ENCODE peak calls at places on chromosomes 13 and 19, in four cellular contexts. E is mesenchymal stem cell, T is substantia nigra, O is tibial artery. V is an unnamed sample.
A peak's percentile ranks its signal among the peaks of the same experiment; 100 is the strongest.

GRCh38 chr19:48812094-48812929 is 1.5 kb upstream of the BCAT2 start:
- DNase-seq in E (peak; percentile 68), T (no peak), O (peak; percentile 97), V (peak; percentile 44)

GRCh38 chr13:34152409-34152808 is 334.5 kb downstream of the RFC3 start:
- DNase-seq in E (no peak), T (no peak), O (no peak), V (no peak)

GRCh38 chr13:111965466-111966214 is 101.3 kb upstream of the SOX1 start:
- DNase-seq in E (no peak), T (no peak), O (no peak), V (no peak)

GRCh38 chr19:1140673-1141072 is 33.4 kb downstream of the SBNO2 start:
- DNase-seq in E (no peak), T (no peak), O (no peak), V (no peak)

GRCh38 chr19:13835791-13836723 is 40.8 kb downstream of the ZSWIM4 start:
- DNase-seq in E (peak; percentile 84), T (no peak), O (peak; percentile 84), V (no peak)

GRCh38 chr13:39282400-39282972 is 244.2 kb downstream of the NHLRC3 start:
- DNase-seq in E (no peak), T (no peak), O (no peak), V (no peak)

GRCh38 chr19:7326105-7326877 is 22.4 kb upstream of the ARHGEF18 start:
- DNase-seq in E (no peak), T (no peak), O (peak; percentile 32), V (no peak)

GRCh38 chr19:54114340-54114826 is 1.1 kb downstream of the TFPT start:
- DNase-seq in E (no peak), T (no peak), O (no peak), V (peak; percentile 32)

GRCh38 chr13:67043901-67044300 is 186.2 kb downstream of the PCDH9 start:
- DNase-seq in E (no peak), T (no peak), O (no peak), V (peak; percentile 89)

GRCh38 chr13:43368003-43368402 is 344.6 kb downstream of the DNAJC15 start:
- DNase-seq in E (peak; percentile 60), T (no peak), O (no peak), V (no peak)

GRCh38 chr13:35164324-35164932 is 222.4 kb downstream of the NBEA start:
- DNase-seq in E (peak; percentile 48), T (no peak), O (no peak), V (peak; percentile 27)

GRCh38 chr13:97460853-97461252 is 26.9 kb downstream of the RAP2A start:
- DNase-seq in E (no peak), T (no peak), O (no peak), V (no peak)

GRCh38 chr13:72521965-72522661 is 205.3 kb downstream of the MZT1 start:
- DNase-seq in E (no peak), T (no peak), O (no peak), V (no peak)

GRCh38 chr13:41505209-41505835 is 48.0 kb downstream of the RGCC start:
- DNase-seq in E (peak; percentile 92), T (no peak), O (no peak), V (peak; percentile 98)

GRCh38 chr19:13847900-13848677 is 28.8 kb upstream of the NANOS3 start:
- DNase-seq in E (no peak), T (no peak), O (no peak), V (no peak)

GRCh38 chr13:90592943-90593342 is 754.5 kb upstream of the MIR17HG start:
- DNase-seq in E (no peak), T (no peak), O (no peak), V (no peak)

GRCh38 chr19:44951179-44952159 is 3.7 kb upstream of the CLPTM1 start:
- DNase-seq in E (peak; percentile 84), T (peak; percentile 28), O (peak; percentile 71), V (peak; percentile 52)

GRCh38 chr13:42116225-42116624 is 67.8 kb downstream of the DGKH start:
- DNase-seq in E (no peak), T (no peak), O (no peak), V (no peak)

GRCh38 chr19:55387736-55388497 is 2.2 kb downstream of the RPL28 start:
- DNase-seq in E (no peak), T (no peak), O (no peak), V (no peak)
- H3K27ac ChIP-seq in E (no peak overlapping the region), T (peak overlapping the region; percentile 84), O (no peak overlapping the region), V (no peak overlapping the region)

DNA sequence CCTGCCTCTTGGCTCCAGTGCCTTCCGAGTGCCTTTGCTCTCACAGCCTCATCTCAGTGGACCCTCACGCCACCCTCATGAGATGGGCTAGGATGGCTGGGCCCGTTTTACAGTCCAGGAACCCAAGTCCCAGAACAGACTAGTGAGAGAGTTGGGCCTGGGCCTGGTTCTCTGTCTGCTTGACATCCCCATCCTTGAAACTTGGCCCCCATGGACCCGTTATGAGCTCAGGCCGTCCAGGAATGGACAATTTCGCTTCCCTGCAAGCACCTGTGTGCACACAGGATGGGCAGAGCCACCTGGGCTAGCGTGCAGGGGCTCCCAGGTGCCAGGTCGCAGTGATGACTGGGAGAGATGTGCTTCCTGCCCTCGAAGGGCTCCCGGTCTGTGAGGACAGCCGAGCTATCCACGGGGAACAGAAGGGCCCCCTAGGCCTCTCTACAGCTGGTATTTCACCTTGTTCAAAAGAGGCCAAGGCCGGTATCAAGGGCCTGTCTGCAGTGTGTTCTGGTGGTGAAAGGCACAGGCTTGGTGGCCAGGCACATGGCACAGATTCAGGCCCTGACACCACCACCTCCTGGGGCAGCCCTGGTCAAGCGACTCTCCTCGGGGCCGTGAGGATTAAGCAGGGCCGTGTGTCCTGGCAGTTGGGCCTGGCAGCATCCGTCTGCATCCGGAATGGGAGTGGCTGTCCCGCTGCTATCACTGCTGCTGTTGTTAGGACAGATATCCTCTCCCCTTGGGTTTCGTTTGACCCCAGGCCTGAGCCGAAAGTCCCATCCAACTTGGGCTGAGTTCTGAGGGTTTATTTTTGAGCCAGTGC is 38.9 kb downstream of the CAPN12 start:
- DNase-seq in E (no peak), T (no peak), O (no peak), V (no peak)
- H3K27ac ChIP-seq in E (peak overlapping the region; percentile 6), T (peak overlapping the region; percentile 86), O (peak overlapping the region; percentile 94), V (peak overlapping the region; percentile 9)

DNA sequence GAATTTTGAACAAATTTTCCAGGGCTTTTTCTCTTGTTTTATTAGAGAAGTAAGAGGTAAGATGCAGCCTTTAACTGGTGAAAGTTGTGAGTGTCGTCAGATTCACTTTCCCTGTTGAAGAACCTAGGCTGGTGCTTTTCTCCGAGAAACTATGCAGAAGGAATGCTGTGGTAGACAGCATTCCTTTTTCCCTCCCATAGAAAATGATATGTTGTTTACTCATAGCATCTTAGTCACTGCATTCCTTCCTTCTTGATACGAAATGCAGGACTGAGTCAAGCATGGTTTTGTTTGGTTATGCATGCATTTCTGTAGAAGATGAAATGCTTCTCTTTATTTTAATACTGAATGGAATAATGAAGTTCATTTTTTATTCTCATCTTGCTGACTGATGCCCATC is 3.4 kb downstream of the ITGBL1 start:
- DNase-seq in E (peak; percentile 88), T (no peak), O (no peak), V (peak; percentile 97)
- H3K27ac ChIP-seq in E (peak overlapping the region; percentile 87), T (no peak overlapping the region), O (peak overlapping the region; percentile 85), V (peak overlapping the region; percentile 85)

DNA sequence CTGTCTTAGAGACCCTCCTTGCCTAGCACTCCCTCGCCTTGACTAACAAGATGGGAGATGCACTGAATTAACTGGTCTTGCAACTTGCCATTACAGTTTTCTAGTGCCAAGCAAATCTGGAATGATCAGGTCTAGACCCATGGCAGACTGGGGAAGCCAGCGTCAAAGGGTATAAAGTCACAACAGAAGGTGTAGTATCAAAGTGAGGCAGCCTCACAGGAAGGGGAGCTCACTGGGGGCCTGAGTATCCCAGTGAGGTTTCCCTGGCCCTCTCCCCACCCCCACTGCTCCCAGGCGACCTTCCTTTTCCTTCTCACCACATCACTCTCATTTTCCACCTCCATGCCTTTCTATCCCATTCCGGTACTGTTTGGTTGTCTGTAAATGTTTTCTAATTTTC is 83.5 kb upstream of the DOCK9 start:
- DNase-seq in E (no peak), T (no peak), O (no peak), V (no peak)
- H3K27ac ChIP-seq in E (no peak overlapping the region), T (no peak overlapping the region), O (no peak overlapping the region), V (no peak overlapping the region)

GRCh38 chr13:46607768-46608553 is 55.0 kb downstream of the LRCH1 start:
- DNase-seq in E (no peak), T (no peak), O (no peak), V (no peak)
- H3K27ac ChIP-seq in E (peak overlapping the region; percentile 90), T (no peak overlapping the region), O (no peak overlapping the region), V (no peak overlapping the region)

DNA sequence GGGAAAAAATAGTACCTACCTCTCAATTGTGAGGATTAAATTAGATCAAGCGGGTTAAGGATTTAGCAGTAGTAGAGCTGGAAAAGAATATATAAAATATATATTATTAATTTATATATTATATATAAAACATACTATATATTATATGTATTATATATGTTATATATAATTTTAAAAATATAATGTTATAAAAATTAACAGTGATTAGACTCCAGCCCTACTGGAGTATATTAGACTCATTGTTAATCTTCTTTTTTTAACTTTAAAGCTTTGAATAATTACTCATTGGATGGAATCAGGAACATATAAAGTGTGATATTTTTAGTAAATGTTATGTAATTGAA is 380 bp upstream of the MRPL54 start:
- DNase-seq in E (no peak), T (no peak), O (no peak), V (no peak)
- H3K27ac ChIP-seq in E (no peak overlapping the region), T (peak overlapping the region; percentile 99), O (peak overlapping the region; percentile 99), V (peak overlapping the region; percentile 99)

DNA sequence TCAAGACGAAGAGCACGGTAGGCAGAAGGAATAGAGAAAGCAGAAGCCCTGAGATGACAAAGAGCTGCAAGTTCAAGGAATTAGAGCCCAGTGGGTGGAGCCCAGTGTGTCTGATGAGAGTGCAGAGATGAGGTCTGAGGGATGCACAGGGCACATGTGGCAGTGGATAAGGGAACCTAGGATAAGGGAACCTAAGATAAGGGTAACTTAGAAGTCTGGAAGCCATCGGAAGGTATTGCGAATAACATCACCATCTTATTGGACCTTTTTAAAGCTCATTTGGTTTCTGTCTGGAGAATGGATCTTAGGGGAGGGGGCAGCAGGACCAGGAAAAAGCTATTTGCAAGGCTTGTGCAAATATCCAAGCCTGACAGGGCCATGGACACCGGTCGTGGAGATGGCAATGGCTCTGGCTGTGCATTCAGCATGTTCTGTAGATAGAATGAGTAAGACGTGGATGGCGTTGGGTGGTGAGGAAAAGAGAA is 1.3 kb downstream of the FPR3 start:
- DNase-seq in E (no peak), T (no peak), O (no peak), V (no peak)
- H3K27ac ChIP-seq in E (no peak overlapping the region), T (no peak overlapping the region), O (no peak overlapping the region), V (no peak overlapping the region)

GRCh38 chr19:10557603-10558197 is 8.1 kb downstream of the KRI1 start:
- DNase-seq in E (no peak), T (no peak), O (no peak), V (no peak)
- H3K27ac ChIP-seq in E (no peak overlapping the region), T (no peak overlapping the region), O (no peak overlapping the region), V (no peak overlapping the region)

DNA sequence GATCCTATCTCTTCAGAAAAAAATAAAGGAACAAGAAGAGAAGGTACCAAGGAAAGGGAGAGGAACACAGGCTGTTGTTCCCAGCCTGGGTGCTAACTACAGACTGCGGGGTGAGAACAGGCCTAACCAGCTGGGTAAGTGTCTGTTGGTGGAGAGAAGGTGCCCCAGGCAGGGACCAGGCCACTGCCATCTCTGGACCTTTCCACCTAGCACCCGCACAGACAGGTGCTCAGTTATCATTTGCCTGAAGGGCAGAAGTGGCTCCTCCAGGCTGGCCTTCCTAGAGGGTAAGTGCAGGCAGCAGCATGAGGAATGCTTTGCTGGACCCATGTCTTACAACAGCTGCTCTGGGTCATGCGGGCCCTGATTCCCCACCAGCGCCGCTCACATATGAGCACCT is 10.1 kb downstream of the DNMT1 start:
- DNase-seq in E (no peak), T (no peak), O (no peak), V (no peak)
- H3K27ac ChIP-seq in E (no peak overlapping the region), T (no peak overlapping the region), O (no peak overlapping the region), V (no peak overlapping the region)

GRCh38 chr13:28177327-28177726 is 39.0 kb downstream of the PAN3 start:
- DNase-seq in E (no peak), T (no peak), O (no peak), V (no peak)
- H3K27ac ChIP-seq in E (no peak overlapping the region), T (no peak overlapping the region), O (no peak overlapping the region), V (no peak overlapping the region)